ENCODE peak calls at places on chromosomes 6 and 20, in five cellular contexts. One of them, this sample, is unnamed.

GRCh38 chr6:128731249-128732165 is 151.4 kb upstream of the LAMA2 start:
- DNase-seq in hippocampal formation: peak
- DNase-seq in T follicular helper cell: no peak
- DNase-seq in ovary: no peak
- DNase-seq in natural killer cell: no peak
- DNase-seq in this sample: no peak

GRCh38 chr6:159728552-159728951 is 1.2 kb downstream of the WTAP start:
- DNase-seq in hippocampal formation: no peak
- DNase-seq in T follicular helper cell: no peak
- DNase-seq in ovary: no peak
- DNase-seq in natural killer cell: no peak
- DNase-seq in this sample: no peak

GRCh38 chr6:46815130-46815529 is 21.9 kb downstream of the MEP1A start:
- DNase-seq in hippocampal formation: no peak
- DNase-seq in T follicular helper cell: no peak
- DNase-seq in ovary: no peak
- DNase-seq in natural killer cell: no peak
- DNase-seq in this sample: no peak

GRCh38 chr20:17848649-17849048 is 119.9 kb downstream of the SNX5 start:
- DNase-seq in hippocampal formation: no peak
- DNase-seq in T follicular helper cell: no peak
- DNase-seq in ovary: no peak
- DNase-seq in natural killer cell: no peak
- DNase-seq in this sample: no peak

GRCh38 chr20:24978493-24978892 is 14.1 kb downstream of the APMAP start:
- DNase-seq in hippocampal formation: peak
- DNase-seq in T follicular helper cell: no peak
- DNase-seq in ovary: no peak
- DNase-seq in natural killer cell: no peak
- DNase-seq in this sample: no peak

GRCh38 chr6:169247419-169247818 is 6.2 kb downstream of the THBS2 start:
- DNase-seq in hippocampal formation: no peak
- DNase-seq in T follicular helper cell: no peak
- DNase-seq in ovary: no peak
- DNase-seq in natural killer cell: no peak
- DNase-seq in this sample: no peak

GRCh38 chr6:680666-681374 is 12.1 kb downstream of the EXOC2 start:
- DNase-seq in hippocampal formation: no peak
- DNase-seq in T follicular helper cell: no peak
- DNase-seq in ovary: no peak
- DNase-seq in natural killer cell: no peak
- DNase-seq in this sample: no peak

GRCh38 chr20:34904202-34904621 is 27.8 kb downstream of the ACSS2 start:
- DNase-seq in hippocampal formation: no peak
- DNase-seq in T follicular helper cell: no peak
- DNase-seq in ovary: no peak
- DNase-seq in natural killer cell: no peak
- DNase-seq in this sample: no peak

GRCh38 chr6:109024784-109025183 is 69.9 kb downstream of the SESN1 start:
- DNase-seq in hippocampal formation: no peak
- DNase-seq in T follicular helper cell: no peak
- DNase-seq in ovary: no peak
- DNase-seq in natural killer cell: no peak
- DNase-seq in this sample: no peak

This sample was measured in type B pancreatic cell.